ENCODE peak calls at places on chromosomes 6 and 20, in nine cellular contexts. F is esophagus squamous epithelium; O is Karpas-422; S is CD4-positive, CD25-positive, alpha-beta regulatory T cell; W is CD4-positive, alpha-beta T cell; H is neuronal stem cell; P is fibroblast of lung; E is ovary; G is PC-9. Q is an unnamed sample.

GRCh38 chr6:149863596-149863845 is 638 bp downstream of the LRP11 start:
- DNase-seq in F (no peak), O (no peak), S (no peak), W (no peak), H (no peak), P (no peak), E (no peak), G (no peak), Q (no peak)

GRCh38 chr20:34713194-34713943 is 9.2 kb downstream of the TP53INP2 start:
- DNase-seq in F (no peak), O (no peak), S (no peak), W (no peak), H (no peak), P (peak; percentile 98), E (peak; percentile 48), G (peak; percentile 66), Q (no peak)

GRCh38 chr6:41055149-41055548 is 2.1 kb downstream of the APOBEC2 start:
- DNase-seq in F (no peak), O (no peak), S (no peak), W (no peak), H (no peak), P (no peak), E (no peak), G (no peak), Q (no peak)

GRCh38 chr6:11094411-11094851 is 797 bp downstream of the SMIM13 start:
- DNase-seq in F (no peak), O (peak; percentile 76), S (peak; percentile 20), W (peak; percentile 17), H (peak; percentile 39), P (peak; percentile 38), E (peak; percentile 28), G (peak; percentile 40), Q (no peak)

GRCh38 chr20:54103067-54103761 is 32.8 kb upstream of the BCAS1 start:
- DNase-seq in F (no peak), O (peak; percentile 83), S (peak; percentile 28), W (peak; percentile 55), H (peak; percentile 47), P (peak; percentile 74), E (peak; percentile 29), G (peak; percentile 51), Q (peak; percentile 84)

GRCh38 chr6:105753184-105754097 is 332.7 kb upstream of the PRDM1 start:
- DNase-seq in F (no peak), O (no peak), S (no peak), W (no peak), H (no peak), P (peak; percentile 50), E (no peak), G (peak; percentile 10), Q (no peak)

GRCh38 chr20:32528291-32528891 is 56.7 kb downstream of the NOL4L start:
- DNase-seq in F (no peak), O (no peak), S (no peak), W (no peak), H (no peak), P (no peak), E (no peak), G (no peak), Q (peak; percentile 88)

GRCh38 chr6:53794073-53794719 is 609 bp upstream of the LRRC1 start:
- DNase-seq in F (no peak), O (peak; percentile 67), S (peak; percentile 18), W (peak; percentile 35), H (no peak), P (peak; percentile 93), E (peak; percentile 52), G (no peak), Q (peak; percentile 79)

GRCh38 chr6:73739097-73739496 is 43.1 kb downstream of the CD109 start:
- DNase-seq in F (no peak), O (peak; percentile 89), S (no peak), W (no peak), H (peak; percentile 75), P (peak; percentile 85), E (no peak), G (no peak), Q (no peak)

GRCh38 chr6:129695373-129696027 is 14.5 kb downstream of the ARHGAP18 start:
- DNase-seq in F (no peak), O (no peak), S (no peak), W (no peak), H (no peak), P (no peak), E (no peak), G (no peak), Q (no peak)

GRCh38 chr20:63702036-63702665 is 5.6 kb downstream of the ARFRP1 start:
- DNase-seq in F (no peak), O (no peak), S (no peak), W (no peak), H (no peak), P (no peak), E (peak; percentile 20), G (no peak), Q (no peak)

GRCh38 chr20:39669659-39670058 is 707.5 kb downstream of the DHX35 start:
- DNase-seq in F (no peak), O (no peak), S (no peak), W (no peak), H (no peak), P (no peak), E (no peak), G (no peak), Q (no peak)
- H3K9me3 ChIP-seq in F (no peaks in the 10 kb centered on the region), O (no peaks in the 10 kb centered on the region), S (no peaks in the 10 kb centered on the region), W (no peaks in the 10 kb centered on the region), H (no peaks in the 10 kb centered on the region), P (no peaks in the 10 kb centered on the region), E (no peaks in the 10 kb centered on the region), G (no peaks in the 10 kb centered on the region), Q (no peaks in the 10 kb centered on the region)

GRCh38 chr20:57556980-57557274 is 4.0 kb upstream of the PCK1 start:
- DNase-seq in F (no peak), O (no peak), S (no peak), W (no peak), H (no peak), P (no peak), E (no peak), G (no peak), Q (no peak)

GRCh38 chr20:57557926-57558613 is 2.8 kb upstream of the PCK1 start:
- DNase-seq in F (no peak), O (no peak), S (no peak), W (no peak), H (no peak), P (no peak), E (no peak), G (no peak), Q (no peak)

GRCh38 chr20:57559286-57559627 is 1.7 kb upstream of the PCK1 start:
- DNase-seq in F (no peak), O (no peak), S (no peak), W (no peak), H (no peak), P (no peak), E (no peak), G (no peak), Q (no peak)

GRCh38 chr20:57559658-57560553 is 1.0 kb upstream of the PCK1 start:
- DNase-seq in F (no peak), O (no peak), S (no peak), W (no peak), H (no peak), P (no peak), E (no peak), G (no peak), Q (no peak)

DNA sequence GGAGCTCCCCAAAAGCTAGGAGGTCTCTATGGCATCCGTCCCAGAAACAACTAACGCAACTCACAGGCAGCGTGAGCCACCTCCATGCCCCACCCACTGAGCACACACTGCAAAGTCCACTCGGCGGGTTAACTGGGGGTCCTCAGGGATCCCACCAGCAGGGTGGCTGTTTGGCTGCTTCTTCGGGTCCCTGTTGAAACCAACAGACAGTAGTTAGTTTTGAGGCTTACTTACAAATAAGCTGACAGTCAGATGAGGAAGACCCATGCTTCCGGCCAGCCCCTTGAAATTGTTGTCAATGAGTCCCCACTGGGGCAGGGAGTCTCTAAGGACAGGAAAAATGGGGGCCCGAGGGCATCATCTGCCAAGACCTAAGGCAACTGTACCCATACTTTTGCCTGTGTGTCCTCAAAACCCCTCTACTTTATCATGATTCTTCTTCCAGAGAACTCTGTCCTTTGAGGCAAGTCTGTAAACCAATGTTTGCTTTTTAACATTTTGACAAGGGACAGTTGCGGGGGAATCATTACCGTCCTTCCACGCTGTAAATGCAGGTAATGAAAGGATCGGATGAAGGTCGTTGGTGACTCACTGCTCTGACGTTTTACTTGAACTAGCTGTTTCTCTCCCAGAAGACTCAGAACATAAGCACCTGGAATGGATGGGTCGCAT is 2.2 kb upstream of the PCK1 start:
- DNase-seq in F (no peak), O (no peak), S (no peak), W (no peak), H (no peak), P (no peak), E (no peak), G (no peak), Q (no peak)
- H3K27ac ChIP-seq in F (no peak overlapping the region), O (no peak overlapping the region), S (no peak overlapping the region), W (no peak overlapping the region), H (no peak overlapping the region), P (no peak overlapping the region), E (no peak overlapping the region), G (no peak overlapping the region), Q (no peak overlapping the region)

GRCh38 chr20:39898467-39898852 is 790.6 kb downstream of the MAFB start:
- DNase-seq in F (no peak), O (no peak), S (no peak), W (no peak), H (no peak), P (no peak), E (no peak), G (no peak), Q (no peak)
- H3K9me3 ChIP-seq in F (no peaks in the 10 kb centered on the region), O (no peaks in the 10 kb centered on the region), S (no peaks in the 10 kb centered on the region), W (no peaks in the 10 kb centered on the region), H (no peaks in the 10 kb centered on the region), P (no peaks in the 10 kb centered on the region), E (no peaks in the 10 kb centered on the region), G (no peaks in the 10 kb centered on the region), Q (no peaks in the 10 kb centered on the region)

GRCh38 chr6:19309661-19310060 is 527.5 kb upstream of the ID4 start:
- DNase-seq in F (no peak), O (no peak), S (no peak), W (no peak), H (no peak), P (no peak), E (no peak), G (no peak), Q (no peak)

GRCh38 chr6:19311786-19312185 is 525.4 kb upstream of the ID4 start:
- DNase-seq in F (no peak), O (no peak), S (no peak), W (no peak), H (peak; percentile 56), P (no peak), E (no peak), G (no peak), Q (no peak)

GRCh38 chr6:19317587-19317986 is 519.6 kb upstream of the ID4 start:
- DNase-seq in F (no peak), O (no peak), S (no peak), W (no peak), H (no peak), P (no peak), E (no peak), G (no peak), Q (no peak)

DNA sequence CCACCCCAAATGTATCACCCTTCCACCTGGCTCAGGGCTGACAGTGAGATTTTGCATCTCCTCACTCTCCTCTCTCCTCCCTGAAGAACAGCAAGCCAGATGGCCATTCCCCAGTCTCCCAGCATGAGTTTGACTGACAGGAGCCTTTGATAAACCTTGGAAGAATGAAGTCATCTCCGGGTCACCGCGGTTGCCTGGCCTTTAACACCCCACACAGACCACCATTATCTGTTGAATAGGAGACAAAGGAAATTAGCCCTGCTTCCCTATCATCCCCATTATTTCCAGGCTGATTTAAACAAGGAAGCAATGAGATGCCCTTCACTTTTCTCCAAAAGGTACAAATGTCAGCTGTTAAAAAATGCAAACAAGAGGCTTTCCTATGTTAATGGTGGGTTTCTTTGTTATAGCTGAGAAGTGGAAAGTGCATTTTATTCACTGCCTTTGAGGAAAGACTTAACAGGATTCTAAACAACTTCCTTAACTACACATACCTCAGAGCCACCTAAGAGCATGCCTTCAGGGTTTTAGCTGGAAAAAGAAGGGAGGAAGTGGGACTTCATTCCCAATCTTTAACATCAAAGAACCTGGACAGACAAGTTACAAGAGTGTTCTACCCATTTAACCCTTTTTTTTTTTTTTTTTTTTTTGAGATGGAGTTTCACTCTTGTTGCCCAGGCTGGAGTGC is 524.7 kb upstream of the ID4 start:
- DNase-seq in F (no peak), O (no peak), S (no peak), W (no peak), H (peak; percentile 90), P (no peak), E (no peak), G (no peak), Q (no peak)
- H3K27ac ChIP-seq in F (no peak overlapping the region), O (no peak overlapping the region), S (no peak overlapping the region), W (no peak overlapping the region), H (peak overlapping the region; percentile 83), P (no peak overlapping the region), E (no peak overlapping the region), G (no peak overlapping the region), Q (no peak overlapping the region)